ENCODE peak calls at places on chromosomes 16 and 17, in six cellular contexts. C is sigmoid colon; Q is PC-3; P is A673; S is CD8-positive, alpha-beta T cell; Y is cardiac muscle cell. D is an unnamed sample. For H3K36me3, the result is how much of the 10 kb centered on the place peaks cover.

GRCh38 chr16:15952265-15952711 is 2.9 kb downstream of the ABCC1 start:
- DNase-seq in Q (no peak), S (no peak), P (no peak), C (no peak), Y (no peak), D (no peak)

GRCh38 chr17:1617620-1618174 is 10.9 kb downstream of the SLC43A2 start:
- DNase-seq in Y (peak), P (peak), Q (no peak), C (no peak), S (no peak), D (no peak)

GRCh38 chr17:61017317-61018001 is 339.8 kb downstream of the BCAS3 start:
- DNase-seq in P (no peak), Y (no peak), Q (no peak), S (no peak), C (no peak), D (no peak)

GRCh38 chr17:58665946-58666857 is 25.6 kb downstream of the TEX14 start:
- DNase-seq in S (no peak), Y (no peak), P (no peak), Q (no peak), C (no peak), D (no peak)

GRCh38 chr17:82845163-82845807 is 5.5 kb upstream of the ZNF750 start:
- DNase-seq in Y (peak), P (no peak), S (no peak), C (peak), Q (no peak), D (no peak)

GRCh38 chr17:57739402-57740224 is 5.5 kb downstream of the CCDC182 start:
- DNase-seq in P (peak), C (no peak), S (no peak), Y (peak), Q (peak), D (peak)

GRCh38 chr16:7270006-7270405 is 62.6 kb upstream of the RBFOX1 start:
- DNase-seq in S (no peak), Y (no peak), C (no peak), P (no peak), Q (no peak), D (no peak)

GRCh38 chr17:45234641-45235040 is 13.0 kb downstream of the FMNL1 start:
- DNase-seq in Y (no peak), P (no peak), Q (peak), C (no peak), S (peak), D (peak)

GRCh38 chr16:86727131-86727530 is 148.8 kb downstream of the FOXL1 start:
- DNase-seq in Q (no peak), Y (no peak), S (no peak), C (no peak), P (no peak), D (no peak)

GRCh38 chr16:67395458-67396158 is 2.3 kb upstream of the TPPP3 start:
- DNase-seq in Q (no peak), S (no peak), P (no peak), Y (no peak), C (peak), D (peak)

GRCh38 chr16:995783-996182 is 14.2 kb downstream of the SOX8 start:
- DNase-seq in C (no peak), Y (no peak), P (no peak), Q (no peak), S (no peak), D (no peak)

GRCh38 chr17:14351493-14351892 is 50.6 kb downstream of the HS3ST3B1 start:
- DNase-seq in Y (no peak), Q (no peak), P (no peak), S (no peak), C (no peak), D (no peak)

GRCh38 chr17:68489919-68490318 is 22.3 kb upstream of the PRKAR1A start:
- DNase-seq in Q (no peak), S (no peak), C (no peak), Y (peak), P (no peak), D (no peak)

GRCh38 chr17:66040402-66040801 is 151.5 kb downstream of the CEP112 start:
- DNase-seq in Q (peak), C (no peak), S (no peak), Y (no peak), P (peak), D (no peak)

GRCh38 chr16:10922328-10923145 is 19.7 kb downstream of the DEXI start:
- DNase-seq in Y (peak), S (no peak), C (peak), Q (no peak), P (no peak), D (no peak)

GRCh38 chr16:8862309-8863130 is 6.3 kb downstream of the CARHSP1 start:
- DNase-seq in S (no peak), Y (no peak), Q (no peak), C (no peak), P (no peak), D (no peak)

GRCh38 chr16:66735891-66736290 is 15.5 kb downstream of the DYNC1LI2 start:
- DNase-seq in Q (peak), S (no peak), Y (no peak), C (no peak), P (no peak), D (no peak)

GRCh38 chr17:74513987-74514631 is 17.2 kb downstream of the CD300LB start:
- DNase-seq in Q (peak), P (peak), S (peak), C (no peak), Y (peak), D (peak)

GRCh38 chr17:52383493-52384100 is 225.1 kb upstream of the CA10 start:
- DNase-seq in P (peak), Q (peak), Y (peak), S (no peak), C (no peak), D (peak)

GRCh38 chr17:67750067-67750466 is 32.3 kb downstream of the NOL11 start:
- DNase-seq in C (no peak), S (no peak), Q (no peak), Y (no peak), P (no peak), D (no peak)

GRCh38 chr17:21004016-21004930 is 38.5 kb downstream of the USP22 start:
- DNase-seq in S (no peak), Y (no peak), Q (no peak), C (no peak), P (no peak), D (no peak)

GRCh38 chr16:2689968-2690830 is 7.9 kb downstream of the KCTD5 start:
- DNase-seq in Q (no peak), Y (no peak), C (no peak), S (no peak), P (no peak), D (no peak)

GRCh38 chr17:55261311-55261710 is 3.4 kb upstream of the HLF start:
- DNase-seq in C (no peak), S (no peak), P (no peak), Q (no peak), Y (no peak), D (no peak)

GRCh38 chr16:11389631-11390565 is 44.6 kb downstream of the RMI2 start:
- DNase-seq in Q (no peak), C (no peak), S (no peak), Y (no peak), P (no peak), D (no peak)

GRCh38 chr17:1108810-1109605 is 70.8 kb downstream of the ABR start:
- DNase-seq in P (peak), S (peak), C (peak), Q (peak), Y (peak), D (peak)

GRCh38 chr16:28527985-28528384 is 10.8 kb downstream of the NUPR1 start:
- DNase-seq in C (no peak), S (no peak), Y (no peak), P (no peak), Q (no peak), D (no peak)

GRCh38 chr17:6556121-6557039 is at the start of gene PITPNM3:
- DNase-seq in C (no peak), S (no peak), Y (no peak), P (no peak), Q (peak), D (no peak)

GRCh38 chr16:56999409-57000270 is 10.3 kb downstream of the NLRC5 start:
- DNase-seq in P (no peak), C (peak), Y (no peak), S (peak), Q (no peak), D (no peak)

GRCh38 chr17:37710344-37710886 is 34.4 kb downstream of the HNF1B start:
- DNase-seq in S (no peak), P (peak), Y (peak), C (no peak), Q (peak), D (no peak)

GRCh38 chr17:32564325-32564724 is 77.5 kb downstream of the CDK5R1 start:
- DNase-seq in Q (peak), S (no peak), P (no peak), C (no peak), Y (no peak), D (no peak)

GRCh38 chr16:8655184-8655717 is 19.2 kb upstream of the ABAT start:
- DNase-seq in Q (no peak), C (no peak), P (peak), Y (peak), S (no peak), D (peak)

GRCh38 chr17:752620-753219 is 656 bp upstream of the GEMIN4 start:
- DNase-seq in P (peak), Y (peak), S (peak), C (peak), Q (no peak), D (no peak)

GRCh38 chr16:22198547-22199293 is 7.4 kb upstream of the EEF2K start:
- DNase-seq in C (no peak), Q (no peak), Y (no peak), S (no peak), P (no peak), D (peak)

GRCh38 chr16:50024684-50025543 is at the start of gene CNEP1R1:
- DNase-seq in S (peak), P (peak), Q (peak), C (peak), Y (peak), D (peak)

GRCh38 chr17:75047398-75048098 is 523 bp downstream of the KCTD2 start:
- DNase-seq in Y (peak), C (peak), S (peak), P (no peak), Q (no peak), D (peak)

GRCh38 chr17:38587956-38588771 is 17.6 kb downstream of the SRCIN1 start:
- DNase-seq in Y (no peak), P (peak), Q (no peak), S (no peak), C (no peak), D (no peak)

GRCh38 chr17:27585792-27586191 is 45.2 kb upstream of the LGALS9 start:
- DNase-seq in C (no peak), P (no peak), S (no peak), Y (no peak), Q (no peak), D (no peak)

GRCh38 chr16:67169642-67170167 is 633 bp upstream of the NOL3 start:
- DNase-seq in Q (no peak), P (peak), C (no peak), Y (peak), S (no peak), D (peak)

GRCh38 chr17:79994602-79995001 is 41.1 kb downstream of the TBC1D16 start:
- DNase-seq in C (no peak), P (no peak), S (no peak), Q (no peak), Y (no peak), D (no peak)

GRCh38 chr17:79991924-79992656 is 43.6 kb downstream of the TBC1D16 start:
- DNase-seq in S (no peak), Y (peak), C (no peak), P (no peak), Q (peak), D (no peak)

GRCh38 chr17:79993390-79994221 is 42.1 kb downstream of the TBC1D16 start:
- DNase-seq in Q (no peak), P (peak), C (peak), S (peak), Y (peak), D (peak)

GRCh38 chr17:79991140-79991923 is 44.3 kb downstream of the TBC1D16 start:
- DNase-seq in Y (peak), S (peak), C (peak), P (peak), Q (peak), D (peak)

DNA sequence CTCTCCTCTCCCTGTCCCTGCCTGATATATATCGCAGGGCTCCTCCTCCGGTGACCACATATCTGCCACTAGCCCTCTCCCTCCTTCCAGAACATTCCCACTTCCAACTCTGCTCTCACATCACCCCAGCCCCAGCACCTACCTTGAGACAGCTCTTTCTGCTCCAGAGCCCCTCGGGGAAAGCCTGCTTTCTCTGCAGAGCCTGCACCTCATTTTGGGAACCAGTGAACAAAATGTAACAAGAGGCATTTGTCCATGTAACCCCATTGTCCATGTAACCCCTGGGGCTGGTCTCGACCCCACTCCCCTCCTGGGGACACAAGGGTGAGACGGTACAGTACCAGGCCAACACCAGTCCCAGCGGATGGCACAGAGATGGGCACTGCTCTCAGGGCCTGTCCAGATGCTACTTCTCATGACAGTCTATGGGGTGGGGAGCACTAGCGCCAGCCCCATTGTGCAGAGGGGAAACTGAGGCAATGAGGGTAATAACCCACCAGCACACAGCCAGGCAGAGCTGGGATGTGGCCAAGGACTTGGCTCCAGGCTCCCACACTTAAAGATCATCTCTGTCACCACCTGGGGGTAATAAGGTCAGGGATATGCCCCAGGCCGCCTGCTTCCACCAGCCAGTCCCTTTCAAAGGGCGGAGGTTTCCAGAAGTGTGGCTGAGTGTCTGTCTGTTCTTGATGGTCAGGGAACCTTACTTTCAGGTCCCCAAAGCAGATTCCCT is 42.8 kb downstream of the TBC1D16 start:
- DNase-seq in P (no peak), C (no peak), S (no peak), Q (no peak), Y (no peak), D (no peak)
- H3K27ac ChIP-seq in P (peak), C (peak), S (no peak), Q (no peak), Y (peak), D (peak)

GRCh38 chr17:59877965-59878364 is 14.8 kb downstream of the TUBD1 start:
- DNase-seq in Q (no peak), S (no peak), Y (no peak), C (no peak), P (no peak), D (no peak)
- H3K36me3 ChIP-seq in Q (under half), S (under half), Y (under half), C (under half), P (under half), D (half or more)

GRCh38 chr17:48054238-48055185 is 6.4 kb downstream of the NFE2L1 start:
- DNase-seq in Q (no peak), S (no peak), C (peak), Y (peak), P (peak), D (peak)

GRCh38 chr17:48052956-48053757 is 5.0 kb downstream of the NFE2L1 start:
- DNase-seq in Y (peak), S (no peak), Q (no peak), P (peak), C (peak), D (peak)

GRCh38 chr17:48053758-48054237 is 5.6 kb downstream of the NFE2L1 start:
- DNase-seq in S (no peak), C (no peak), P (no peak), Y (no peak), Q (no peak), D (no peak)

GRCh38 chr17:48051278-48051677 is 3.1 kb downstream of the NFE2L1 start:
- DNase-seq in S (no peak), Y (no peak), P (no peak), Q (no peak), C (peak), D (no peak)

DNA sequence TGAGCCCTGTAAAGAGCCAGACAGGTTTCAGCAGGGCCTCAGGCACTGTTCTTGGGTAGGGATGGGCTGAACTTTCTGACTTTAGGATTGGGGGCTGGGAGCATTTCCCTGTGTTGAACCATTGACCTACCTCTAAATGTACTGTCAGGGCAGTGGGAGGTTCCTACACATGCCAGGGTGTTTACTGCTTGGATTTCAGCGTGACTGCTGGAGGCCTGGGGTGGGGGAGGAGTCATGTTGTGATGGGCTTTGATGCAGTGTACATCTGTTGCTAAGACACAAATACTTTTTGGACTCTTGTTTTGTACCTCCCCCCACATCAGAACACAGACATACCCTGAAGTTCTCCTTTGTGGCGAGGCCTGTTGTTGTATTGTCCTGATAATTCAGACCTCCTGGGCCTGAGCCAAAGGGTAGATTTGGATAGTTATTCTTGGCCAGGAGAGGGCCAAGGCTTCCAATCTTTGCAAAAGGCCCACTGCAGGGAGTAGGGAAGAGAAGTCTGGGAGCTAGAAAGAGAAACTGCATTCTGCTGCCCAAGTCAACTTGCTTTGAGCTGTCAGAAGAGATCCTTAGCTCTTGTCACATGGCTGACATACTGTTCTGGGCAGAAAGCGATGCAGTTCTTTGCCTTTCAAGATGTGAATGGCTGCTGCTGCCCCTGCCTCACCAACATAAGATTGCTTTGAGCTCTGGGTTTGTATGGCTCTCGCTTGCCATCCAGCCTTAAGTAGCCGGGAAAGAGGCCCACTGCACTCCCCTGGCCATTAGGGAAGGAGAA is 3.7 kb downstream of the NFE2L1 start:
- DNase-seq in C (peak), S (no peak), Q (no peak), Y (peak), P (peak), D (no peak)
- H3K4me3 ChIP-seq in C (peak), S (no peak), Q (peak), Y (no peak), P (no peak), D (no peak)

GRCh38 chr16:27264151-27264550 is 4.4 kb downstream of the NSMCE1 start:
- DNase-seq in C (no peak), S (no peak), P (no peak), Y (peak), Q (peak), D (no peak)
- H3K27ac ChIP-seq in C (peak), S (no peak), P (no peak), Y (no peak), Q (peak), D (no peak)

GRCh38 chr16:55499281-55499680 is 9.6 kb upstream of the LPCAT2 start:
- DNase-seq in C (no peak), Q (no peak), S (no peak), P (no peak), Y (no peak), D (no peak)
- H3K36me3 ChIP-seq in C (under half), Q (under half), S (under half), P (under half), Y (under half), D (under half)

DNA sequence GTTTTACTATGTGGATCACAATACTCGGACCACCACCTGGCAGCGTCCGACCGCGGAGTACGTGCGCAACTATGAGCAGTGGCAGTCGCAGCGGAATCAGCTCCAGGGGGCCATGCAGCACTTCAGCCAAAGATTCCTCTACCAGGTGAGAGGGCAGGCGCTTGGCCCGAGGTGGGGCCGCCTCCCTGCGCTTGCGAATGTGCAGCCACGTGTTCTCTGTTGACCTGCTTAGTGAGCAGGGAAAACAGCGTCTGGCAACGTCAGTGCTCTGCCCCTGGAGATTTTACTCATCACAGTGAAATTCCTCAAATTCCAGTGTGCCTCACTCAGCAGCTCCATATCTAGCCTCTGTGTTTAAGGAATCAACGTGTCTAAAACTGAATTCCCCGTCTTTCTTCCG is 33.4 kb upstream of the CLEC18A start:
- DNase-seq in S (no peak), Y (peak), C (peak), Q (peak), P (peak), D (no peak)
- H3K4me3 ChIP-seq in S (no peak), Y (no peak), C (peak), Q (peak), P (no peak), D (no peak)

GRCh38 chr17:77364381-77364911 is 223.7 kb downstream of the SEC14L1 start:
- DNase-seq in S (no peak), Y (no peak), Q (no peak), C (peak), P (no peak), D (no peak)
- H3K27ac ChIP-seq in S (no peak), Y (no peak), Q (peak), C (peak), P (peak), D (no peak)

DNA sequence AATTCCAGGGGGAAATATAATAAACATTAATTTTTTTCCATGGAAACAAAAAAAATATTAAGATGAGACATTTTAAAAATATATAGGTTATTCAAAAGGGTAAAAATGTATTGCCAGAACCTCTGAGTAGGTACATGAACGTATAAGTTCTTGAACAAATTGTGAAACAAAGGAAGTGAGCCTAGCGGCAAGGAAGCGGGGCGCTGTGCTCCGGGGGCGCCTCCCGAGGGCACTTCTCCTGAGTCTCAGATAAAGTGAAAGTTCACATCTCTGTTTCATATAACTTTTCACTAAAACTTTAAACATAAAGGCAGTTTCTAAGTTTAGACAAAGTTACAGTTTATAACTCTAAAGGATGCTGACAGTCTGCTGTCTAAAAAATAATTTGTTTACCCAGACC is 52.3 kb downstream of the TNRC6C start:
- DNase-seq in P (no peak), Y (no peak), Q (no peak), C (no peak), S (no peak), D (no peak)
- H3K36me3 ChIP-seq in P (under half), Y (under half), Q (under half), C (under half), S (under half), D (half or more)